ENCODE peak calls at places on chromosome 3, in ten cellular contexts. R is OCI-LY7; P is activated CD8-positive, alpha-beta T cell treated with anti-CD3 and anti-CD28 coated beads for 36 hours; M is stimulated activated CD4-positive, alpha-beta T cell treated with anti-CD3 and anti-CD28 coated beads, Interleukin-2, amount 100 ng/mL, for 48 hours; D is A172; A is HL-60; O is NCI-H2029; V is CD8-positive, alpha-beta T cell; U is activated T-cell treated with anti-CD3 and anti-CD28 coated beads for 1 hour; B is amniotic epithelial cell. Z is an unnamed sample.

GRCh38 chr3:99659965-99660364 is 21.6 kb downstream of the COL8A1 start:
- DNase-seq in R (no peak), P (no peak), M (no peak), D (no peak), A (no peak), O (no peak), V (no peak), U (no peak), B (peak; percentile 87), Z (no peak)

GRCh38 chr3:59433546-59433945 is 383.7 kb upstream of the CFAP20DC start:
- DNase-seq in R (no peak), P (no peak), M (no peak), D (no peak), A (no peak), O (no peak), V (no peak), U (no peak), B (peak; percentile 51), Z (no peak)

GRCh38 chr3:151925876-151926275 is 52.4 kb downstream of the SUCNR1 start:
- DNase-seq in R (no peak), P (no peak), M (no peak), D (peak; percentile 84), A (no peak), O (no peak), V (no peak), U (no peak), B (peak; percentile 64), Z (no peak)

GRCh38 chr3:169998668-169999131 is 32.1 kb downstream of the SEC62 start:
- DNase-seq in R (peak; percentile 25), P (no peak), M (no peak), D (no peak), A (peak; percentile 48), O (no peak), V (no peak), U (no peak), B (peak; percentile 97), Z (no peak)

GRCh38 chr3:172191629-172192028 is 152.3 kb downstream of the FNDC3B start:
- DNase-seq in R (no peak), P (no peak), M (no peak), D (no peak), A (no peak), O (peak; percentile 14), V (no peak), U (no peak), B (no peak), Z (no peak)

GRCh38 chr3:28575100-28575747 is 226.6 kb upstream of the AZI2 start:
- DNase-seq in R (no peak), P (no peak), M (no peak), D (no peak), A (no peak), O (peak; percentile 78), V (no peak), U (no peak), B (no peak), Z (no peak)

GRCh38 chr3:50502584-50503423 is 630 bp downstream of the CACNA2D2 start:
- DNase-seq in R (no peak), P (peak; percentile 23), M (no peak), D (no peak), A (no peak), O (no peak), V (no peak), U (no peak), B (no peak), Z (no peak)

GRCh38 chr3:186400677-186401076 is 38.6 kb upstream of the DGKG start:
- DNase-seq in R (no peak), P (no peak), M (no peak), D (peak; percentile 67), A (no peak), O (no peak), V (no peak), U (no peak), B (peak; percentile 27), Z (no peak)

GRCh38 chr3:185549651-185550111 is 2.7 kb downstream of the LIPH start:
- DNase-seq in R (no peak), P (no peak), M (no peak), D (peak; percentile 31), A (no peak), O (no peak), V (no peak), U (no peak), B (peak; percentile 28), Z (no peak)

GRCh38 chr3:39413691-39414420 is 7.3 kb downstream of the RPSA start:
- DNase-seq in R (no peak), P (no peak), M (no peak), D (no peak), A (peak; percentile 40), O (no peak), V (no peak), U (no peak), B (peak; percentile 36), Z (peak; percentile 50)

GRCh38 chr3:23961064-23961463 is 16.0 kb downstream of the NR1D2 start:
- DNase-seq in R (no peak), P (no peak), M (no peak), D (no peak), A (no peak), O (no peak), V (no peak), U (no peak), B (no peak), Z (no peak)

GRCh38 chr3:139295040-139295439 is 48.8 kb upstream of the MRPS22 start:
- DNase-seq in R (no peak), P (no peak), M (no peak), D (no peak), A (no peak), O (no peak), V (no peak), U (no peak), B (no peak), Z (no peak)

GRCh38 chr3:156976933-156977332 is 150.8 kb downstream of the LEKR1 start:
- DNase-seq in R (no peak), P (no peak), M (no peak), D (no peak), A (no peak), O (peak; percentile 17), V (no peak), U (no peak), B (no peak), Z (no peak)

GRCh38 chr3:196636369-196637349 is 2.8 kb upstream of the NRROS start:
- DNase-seq in R (no peak), P (no peak), M (no peak), D (no peak), A (no peak), O (no peak), V (no peak), U (no peak), B (no peak), Z (no peak)

GRCh38 chr3:8660271-8660731 is 15.7 kb upstream of the SSUH2 start:
- DNase-seq in R (no peak), P (no peak), M (no peak), D (peak; percentile 46), A (no peak), O (no peak), V (no peak), U (no peak), B (peak; percentile 16), Z (peak; percentile 51)

GRCh38 chr3:181623924-181624694 is 87.6 kb upstream of the SOX2 start:
- DNase-seq in R (no peak), P (no peak), M (no peak), D (peak; percentile 62), A (no peak), O (no peak), V (no peak), U (no peak), B (no peak), Z (no peak)

GRCh38 chr3:37621771-37622170 is 239.9 kb upstream of the CTDSPL start:
- DNase-seq in R (no peak), P (no peak), M (no peak), D (no peak), A (no peak), O (no peak), V (no peak), U (no peak), B (no peak), Z (no peak)

GRCh38 chr3:118550556-118550955 is 484.1 kb downstream of the IGSF11 start:
- DNase-seq in R (no peak), P (no peak), M (no peak), D (no peak), A (no peak), O (no peak), V (no peak), U (no peak), B (no peak), Z (no peak)

GRCh38 chr3:71206305-71206704 is 377.2 kb downstream of the FOXP1 start:
- DNase-seq in R (no peak), P (no peak), M (no peak), D (no peak), A (no peak), O (no peak), V (no peak), U (no peak), B (no peak), Z (no peak)

GRCh38 chr3:88150771-88151170 is 1.0 kb downstream of the C3orf38 start:
- DNase-seq in R (peak; percentile 45), P (no peak), M (no peak), D (no peak), A (peak; percentile 14), O (no peak), V (no peak), U (no peak), B (no peak), Z (peak; percentile 43)

GRCh38 chr3:56929809-56930615 is 128.3 kb upstream of the ARHGEF3 start:
- DNase-seq in R (no peak), P (no peak), M (no peak), D (no peak), A (no peak), O (no peak), V (no peak), U (no peak), B (no peak), Z (no peak)

GRCh38 chr3:54056521-54056920 is 65.8 kb upstream of the CACNA2D3 start:
- DNase-seq in R (no peak), P (no peak), M (no peak), D (peak; percentile 28), A (no peak), O (no peak), V (no peak), U (no peak), B (no peak), Z (no peak)

GRCh38 chr3:46461971-46462910 is 2.5 kb downstream of the LTF start:
- DNase-seq in R (no peak), P (no peak), M (no peak), D (no peak), A (no peak), O (no peak), V (no peak), U (no peak), B (peak; percentile 18), Z (no peak)

GRCh38 chr3:11587766-11588165 is 55.9 kb downstream of the VGLL4 start:
- DNase-seq in R (no peak), P (no peak), M (no peak), D (no peak), A (no peak), O (no peak), V (no peak), U (no peak), B (no peak), Z (no peak)

GRCh38 chr3:147958754-147959153 is 549.6 kb downstream of the ZIC1 start:
- DNase-seq in R (no peak), P (no peak), M (no peak), D (no peak), A (no peak), O (no peak), V (no peak), U (no peak), B (no peak), Z (no peak)

GRCh38 chr3:27885641-27886040 is 163.5 kb upstream of the EOMES start:
- DNase-seq in R (no peak), P (no peak), M (no peak), D (no peak), A (no peak), O (no peak), V (no peak), U (no peak), B (no peak), Z (no peak)

GRCh38 chr3:15217011-15217671 is 11.1 kb downstream of the CAPN7 start:
- DNase-seq in R (peak; percentile 23), P (no peak), M (no peak), D (no peak), A (no peak), O (no peak), V (no peak), U (no peak), B (no peak), Z (peak; percentile 43)

GRCh38 chr3:170506556-170506955 is 79.3 kb downstream of the SLC7A14 start:
- DNase-seq in R (no peak), P (no peak), M (no peak), D (peak; percentile 41), A (no peak), O (no peak), V (no peak), U (no peak), B (peak; percentile 55), Z (no peak)